ENCODE peak calls at places on chromosomes 16 and 17, in eight cellular contexts. V, L, E, C, Z, F, M and K are unnamed samples.

GRCh38 chr16:10466861-10467260 is 81.0 kb downstream of the ATF7IP2 start:
- DNase-seq in F (no peak), Z (no peak), V (no peak), E (no peak), M (no peak), L (no peak), C (no peak), K (no peak)

GRCh38 chr16:73389075-73389474 is 341.1 kb upstream of the ZFHX3 start:
- DNase-seq in L (no peak), V (no peak), F (no peak), Z (no peak), C (no peak), E (no peak), M (no peak), K (no peak)

GRCh38 chr17:43860077-43860725 is 13.2 kb downstream of the CD300LG start:
- DNase-seq in M (no peak), V (no peak), F (no peak), E (no peak), C (no peak), L (no peak), Z (no peak), K (no peak)

GRCh38 chr16:27311449-27311831 is 2.3 kb upstream of the IL4R start:
- DNase-seq in L (no peak), E (no peak), F (no peak), M (no peak), V (no peak), C (no peak), Z (no peak), K (no peak)

GRCh38 chr16:23729503-23730424 is 16.7 kb upstream of the ERN2 start:
- DNase-seq in Z (no peak), E (no peak), M (peak; percentile 51), L (no peak), V (peak; percentile 31), C (no peak), F (peak; percentile 45), K (peak; percentile 73)

GRCh38 chr16:54931757-54932660 is 1.3 kb downstream of the IRX5 start:
- DNase-seq in V (no peak), E (no peak), F (no peak), L (no peak), Z (no peak), M (no peak), C (no peak), K (peak; percentile 60)

GRCh38 chr16:86775401-86775985 is 197.1 kb downstream of the FOXL1 start:
- DNase-seq in V (no peak), C (no peak), M (no peak), E (no peak), Z (no peak), F (no peak), L (no peak), K (no peak)

GRCh38 chr16:28067604-28068382 is 4.3 kb upstream of the GSG1L start:
- DNase-seq in L (no peak), M (no peak), V (no peak), F (no peak), C (no peak), E (no peak), Z (no peak), K (no peak)

GRCh38 chr16:87582221-87582965 is 19.9 kb upstream of the JPH3 start:
- DNase-seq in L (no peak), V (no peak), Z (no peak), C (no peak), E (no peak), M (no peak), F (no peak), K (peak; percentile 21)

GRCh38 chr17:72151565-72152391 is 31.0 kb downstream of the SOX9 start:
- DNase-seq in F (peak; percentile 9), Z (no peak), E (no peak), C (no peak), V (peak; percentile 97), M (peak; percentile 97), L (peak; percentile 99), K (no peak)

DNA sequence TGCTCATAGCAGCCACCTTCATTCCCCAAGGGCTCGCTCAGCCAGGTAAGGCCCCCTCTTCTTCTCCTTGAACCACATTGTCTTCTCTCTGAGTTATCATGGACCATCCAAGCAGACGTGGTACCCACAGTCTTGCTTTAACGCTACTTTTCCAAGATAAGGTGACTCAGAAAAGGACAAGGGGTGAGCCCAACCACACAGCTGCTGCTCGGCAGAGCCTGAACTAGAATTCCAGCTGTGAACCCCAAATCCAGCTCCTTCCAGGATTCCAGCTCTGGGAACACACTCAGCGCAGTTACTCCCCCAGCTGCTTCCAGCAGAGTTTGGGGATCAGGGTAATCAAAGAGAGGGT is 272 bp downstream of the CCL2 start:
- DNase-seq in L (no peak), M (no peak), Z (no peak), E (no peak), F (no peak), C (no peak), V (no peak), K (no peak)
- H3K4me3 ChIP-seq in L (peak overlapping the region; percentile 40), M (no peak overlapping the region), Z (peak overlapping the region; percentile 43), E (peak overlapping the region; percentile 25), F (no peak overlapping the region), C (no peak overlapping the region), V (no peak overlapping the region), K (peak overlapping the region; percentile 29)

DNA sequence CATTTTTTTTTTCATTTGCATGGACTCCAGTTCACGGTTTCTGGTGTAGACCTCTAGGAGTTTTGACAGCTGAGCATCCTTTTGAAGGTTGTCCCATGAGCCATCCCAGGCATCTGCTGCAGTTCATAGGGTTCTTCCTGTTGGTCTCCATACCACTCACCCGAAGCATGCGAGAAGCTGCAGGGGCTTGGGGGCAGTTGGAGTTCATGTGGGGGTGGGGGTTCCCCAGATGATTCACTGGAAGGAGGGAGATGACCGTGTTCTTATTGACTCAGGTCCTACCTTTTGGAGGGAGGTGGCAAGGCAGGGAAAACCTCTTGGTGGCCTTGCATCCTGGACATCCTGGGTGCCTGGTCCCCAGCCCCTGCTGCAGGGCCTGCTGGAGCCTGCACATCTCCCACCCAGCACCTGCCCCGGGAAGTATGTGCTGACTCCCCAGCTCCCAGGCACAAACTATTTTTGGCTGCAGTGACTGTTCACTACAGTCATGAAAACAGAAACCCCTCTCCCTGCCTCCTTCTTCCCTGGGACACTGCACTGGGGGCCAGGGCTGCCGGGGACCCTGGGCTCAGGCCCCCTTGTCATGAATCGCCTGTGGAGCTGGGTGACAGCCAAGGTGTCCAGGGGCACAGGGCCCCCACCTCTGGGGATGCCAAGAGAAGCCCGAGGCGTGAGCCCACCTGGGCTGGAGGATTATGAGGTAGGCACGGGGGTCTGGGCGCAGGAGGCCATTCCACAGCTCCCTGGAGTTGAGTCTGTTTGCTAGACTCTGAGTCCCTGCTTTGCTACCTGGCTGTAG is 64.9 kb upstream of the LGALS9 start:
- DNase-seq in F (no peak), E (no peak), V (no peak), M (no peak), L (no peak), C (no peak), Z (peak; percentile 32), K (no peak)
- TF ChIP-seq MAX in F (no peak), E (no peak), V (no peak), M (no peak), L (no peak), C (no peak), Z (no peak), K (no peak)

GRCh38 chr17:17044846-17045561 is 2.7 kb downstream of the MPRIP start:
- DNase-seq in E (no peak), M (no peak), V (no peak), Z (peak; percentile 46), C (peak; percentile 35), F (no peak), L (no peak), K (peak; percentile 92)
- TF ChIP-seq POLR2A in E (no peak), M (no peak), V (no peak), Z (no peak), C (no peak), F (no peak), L (peak; percentile 21), K (no peak)

DNA sequence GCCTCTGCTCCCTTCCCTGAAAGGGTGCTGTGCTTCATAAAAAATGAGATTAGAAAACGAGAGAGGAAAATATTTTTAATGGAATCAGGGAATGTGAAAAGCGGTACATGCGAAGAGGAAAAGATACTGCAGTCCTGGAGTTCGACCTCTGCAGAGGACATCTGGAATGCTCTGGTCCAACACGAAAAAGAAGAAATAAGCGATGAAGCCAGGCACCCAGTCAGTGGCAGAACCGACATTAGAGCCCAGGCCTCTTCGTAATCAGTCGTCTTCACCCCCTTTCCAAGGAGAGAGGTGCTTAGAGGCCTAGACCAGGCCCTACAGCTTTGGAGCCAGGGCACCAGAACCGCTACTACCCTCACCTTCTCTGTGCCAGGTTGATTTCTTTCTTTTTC is 459 bp upstream of the MARCHF10 start:
- DNase-seq in M (no peak), F (no peak), L (no peak), Z (no peak), V (no peak), C (no peak), E (no peak), K (no peak)
- H3K4me3 ChIP-seq in M (no peak overlapping the region), F (no peak overlapping the region), L (peak overlapping the region; percentile 29), Z (no peak overlapping the region), V (no peak overlapping the region), C (no peak overlapping the region), E (peak overlapping the region; percentile 43), K (no peak overlapping the region)

GRCh38 chr17:64538508-64539120 is 31.8 kb downstream of the CEP95 start:
- DNase-seq in C (no peak), M (no peak), F (no peak), V (no peak), E (no peak), L (no peak), Z (no peak), K (peak; percentile 14)
- TF ChIP-seq MAX in C (no peak), M (no peak), F (no peak), V (no peak), E (no peak), L (no peak), Z (no peak), K (no peak)

DNA sequence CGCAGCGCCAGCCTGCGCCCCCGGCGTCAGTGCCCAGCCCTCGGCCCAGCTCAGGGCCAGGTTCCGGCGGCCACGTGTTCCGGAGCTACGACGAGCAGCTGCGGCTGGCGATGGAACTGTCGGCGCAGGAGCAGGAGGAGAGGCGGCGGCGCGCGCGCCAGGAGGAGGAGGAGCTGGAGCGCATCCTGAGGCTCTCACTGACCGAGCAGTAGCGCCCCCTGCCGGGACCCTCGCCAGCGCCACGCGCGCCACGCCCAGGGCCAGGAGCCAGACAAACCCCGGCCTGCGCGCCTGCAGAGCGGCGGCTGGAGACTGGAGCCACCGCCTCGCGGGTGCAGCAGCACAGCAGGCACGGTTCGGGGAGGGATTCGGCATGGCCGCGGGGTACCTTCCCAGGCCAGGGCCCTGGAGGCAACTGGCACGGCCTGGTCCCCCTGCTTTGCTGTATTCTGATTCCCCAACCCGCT is 9.3 kb downstream of the CORO6 start:
- DNase-seq in V (no peak), M (peak; percentile 77), Z (peak; percentile 90), F (no peak), L (no peak), E (no peak), C (no peak), K (peak; percentile 87)
- TF ChIP-seq POLR2A in V (no peak), M (no peak), Z (peak; percentile 19), F (no peak), L (peak; percentile 24), E (no peak), C (no peak), K (no peak)